ENCODE peak calls at places on chromosomes 7 and 10, in four cellular contexts. One of them, this sample, is unnamed.

GRCh38 chr10:63700935-63701263 is 179.7 kb downstream of the REEP3 start:
- DNase-seq in GM12891: no peak
- DNase-seq in A549: no peak
- DNase-seq in ovary: no peak
- DNase-seq in this sample: no peak

GRCh38 chr7:104761892-104762291 is 252.1 kb upstream of the KMT2E start:
- DNase-seq in GM12891: no peak
- DNase-seq in A549: no peak
- DNase-seq in ovary: no peak
- DNase-seq in this sample: no peak

GRCh38 chr10:60778978-60779668 is 845 bp downstream of the CDK1 start:
- DNase-seq in GM12891: no peak
- DNase-seq in A549: no peak
- DNase-seq in ovary: no peak
- DNase-seq in this sample: no peak

GRCh38 chr7:74454948-74455804 is 1.5 kb downstream of the GTF2IRD1 start:
- DNase-seq in GM12891: no peak
- DNase-seq in A549: no peak
- DNase-seq in ovary: peak; percentile 39
- DNase-seq in this sample: peak; percentile 85

GRCh38 chr7:124029789-124030188 is 3.1 kb downstream of the TMEM229A start:
- DNase-seq in GM12891: no peak
- DNase-seq in A549: no peak
- DNase-seq in ovary: no peak
- DNase-seq in this sample: no peak

GRCh38 chr10:94443549-94443948 is 41.2 kb downstream of the TBC1D12 start:
- DNase-seq in GM12891: no peak
- DNase-seq in A549: no peak
- DNase-seq in ovary: no peak
- DNase-seq in this sample: no peak

GRCh38 chr7:117035463-117035862 is 82.2 kb downstream of the ST7 start:
- DNase-seq in GM12891: no peak
- DNase-seq in A549: no peak
- DNase-seq in ovary: no peak
- DNase-seq in this sample: no peak

GRCh38 chr7:84040365-84040764 is 154.2 kb downstream of the SEMA3A start:
- DNase-seq in GM12891: no peak
- DNase-seq in A549: no peak
- DNase-seq in ovary: no peak
- DNase-seq in this sample: no peak

GRCh38 chr7:106964455-106964854 is 80.0 kb upstream of the PRKAR2B start:
- DNase-seq in GM12891: no peak
- DNase-seq in A549: no peak
- DNase-seq in ovary: no peak
- DNase-seq in this sample: no peak

GRCh38 chr10:53601260-53601875 is 828.8 kb upstream of the MBL2 start:
- DNase-seq in GM12891: no peak
- DNase-seq in A549: peak; percentile 4
- DNase-seq in ovary: no peak
- DNase-seq in this sample: no peak

GRCh38 chr7:22631730-22632129 is 95.3 kb upstream of the IL6 start:
- DNase-seq in GM12891: no peak
- DNase-seq in A549: no peak
- DNase-seq in ovary: no peak
- DNase-seq in this sample: no peak

GRCh38 chr7:34057956-34058355 is 152.6 kb downstream of the BMPER start:
- DNase-seq in GM12891: no peak
- DNase-seq in A549: no peak
- DNase-seq in ovary: no peak
- DNase-seq in this sample: no peak

GRCh38 chr7:146129296-146129695 is 12.7 kb downstream of the CNTNAP2 start:
- DNase-seq in GM12891: no peak
- DNase-seq in A549: no peak
- DNase-seq in ovary: no peak
- DNase-seq in this sample: no peak

GRCh38 chr10:43221419-43222293 is 45.2 kb downstream of the RASGEF1A start:
- DNase-seq in GM12891: no peak
- DNase-seq in A549: peak; percentile 21
- DNase-seq in ovary: peak; percentile 5
- DNase-seq in this sample: peak; percentile 1

GRCh38 chr7:13848576-13849527 is 140.6 kb downstream of the ETV1 start:
- DNase-seq in GM12891: no peak
- DNase-seq in A549: no peak
- DNase-seq in ovary: no peak
- DNase-seq in this sample: no peak

GRCh38 chr10:87845624-87846377 is 17.5 kb downstream of the KLLN start:
- DNase-seq in GM12891: no peak
- DNase-seq in A549: peak; percentile 48
- DNase-seq in ovary: no peak
- DNase-seq in this sample: no peak

DNA sequence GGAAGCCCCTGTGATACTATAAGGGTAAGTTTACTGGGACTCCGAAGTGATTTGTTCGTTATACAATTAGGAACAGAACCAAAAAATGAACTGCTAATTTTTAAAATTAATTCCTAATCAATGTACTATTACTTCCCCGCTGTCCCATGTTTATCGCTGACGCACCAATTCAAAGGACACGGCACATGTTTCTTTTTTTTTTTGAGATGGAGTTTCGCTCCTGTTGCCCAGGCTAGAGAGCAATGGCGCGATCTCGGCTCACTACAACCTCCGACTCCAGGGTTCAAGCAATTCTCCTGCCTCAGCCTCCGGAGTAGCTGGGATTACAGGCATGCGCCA is 1.5 kb upstream of the FMC1 start:
- DNase-seq in GM12891: no peak
- DNase-seq in A549: no peak
- DNase-seq in ovary: no peak
- DNase-seq in this sample: no peak
- TF ChIP-seq POLR2A in GM12891: no peak
- TF ChIP-seq POLR2A in A549: no peak
- TF ChIP-seq POLR2A in ovary: no peak
- TF ChIP-seq POLR2A in this sample: no peak

GRCh38 chr7:96308253-96308949 is 13.5 kb downstream of the SLC25A13 start:
- DNase-seq in GM12891: no peak
- DNase-seq in A549: no peak
- DNase-seq in ovary: no peak
- DNase-seq in this sample: no peak
- TF ChIP-seq POLR2A in GM12891: no peak
- TF ChIP-seq POLR2A in A549: no peak
- TF ChIP-seq POLR2A in ovary: no peak
- TF ChIP-seq POLR2A in this sample: no peak

DNA sequence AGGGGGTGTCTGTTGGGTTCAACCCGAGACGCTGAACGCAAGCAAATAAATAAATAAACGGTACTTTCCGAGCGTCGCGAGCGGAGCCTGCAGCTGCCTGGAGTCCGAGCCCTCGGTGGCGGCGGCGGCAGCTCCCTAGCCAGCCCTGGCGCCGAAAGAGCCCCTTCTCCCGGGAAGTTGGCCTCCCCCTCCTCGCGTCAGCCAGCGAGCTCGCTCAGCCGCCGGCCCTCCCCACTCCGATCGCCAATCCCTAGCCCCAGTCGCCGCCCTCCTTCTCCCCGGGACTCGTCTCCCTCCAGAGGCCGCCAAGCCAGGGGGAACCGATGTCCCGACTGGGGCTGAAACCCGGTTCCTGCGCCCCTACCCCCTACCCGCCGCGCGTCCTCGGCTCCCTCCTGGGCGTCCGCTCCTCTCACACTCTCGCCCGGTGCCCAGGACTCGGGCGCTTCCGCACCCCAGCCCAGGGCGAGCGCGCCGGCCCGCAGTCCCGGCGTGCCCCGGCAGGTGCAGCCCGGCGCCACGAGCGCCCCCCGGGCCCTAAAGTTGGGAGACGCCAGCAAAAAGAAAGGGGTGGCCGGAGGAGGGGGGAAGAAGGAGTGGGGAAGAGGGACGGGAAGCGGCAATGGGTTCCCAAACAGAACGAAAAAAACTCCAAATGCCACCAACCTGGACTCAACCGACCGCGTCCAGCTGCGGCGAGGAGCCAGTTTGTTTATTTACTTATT is at the start of gene GFRA1:
- DNase-seq in GM12891: no peak
- DNase-seq in A549: peak; percentile 65
- DNase-seq in ovary: peak; percentile 56
- DNase-seq in this sample: no peak
- TF ChIP-seq POLR2A in GM12891: no peak
- TF ChIP-seq POLR2A in A549: no peak
- TF ChIP-seq POLR2A in ovary: no peak
- TF ChIP-seq POLR2A in this sample: no peak

GRCh38 chr7:129224251-129225205 is at the start of gene AHCYL2:
- DNase-seq in GM12891: peak; percentile 82
- DNase-seq in A549: peak; percentile 92
- DNase-seq in ovary: peak; percentile 98
- DNase-seq in this sample: peak; percentile 99
- TF ChIP-seq POLR2A in GM12891: peak; percentile 31
- TF ChIP-seq POLR2A in A549: peak; percentile 76
- TF ChIP-seq POLR2A in ovary: peak; percentile 8
- TF ChIP-seq POLR2A in this sample: peak; percentile 54

GRCh38 chr7:25947669-25948516 is 204.1 kb upstream of the NFE2L3 start:
- DNase-seq in GM12891: no peak
- DNase-seq in A549: no peak
- DNase-seq in ovary: no peak
- DNase-seq in this sample: no peak

GRCh38 chr7:25949672-25950487 is 202.1 kb upstream of the NFE2L3 start:
- DNase-seq in GM12891: no peak
- DNase-seq in A549: no peak
- DNase-seq in ovary: no peak
- DNase-seq in this sample: peak; percentile 40

GRCh38 chr7:25951414-25952276 is 200.4 kb upstream of the NFE2L3 start:
- DNase-seq in GM12891: no peak
- DNase-seq in A549: peak; percentile 26
- DNase-seq in ovary: peak; percentile 23
- DNase-seq in this sample: peak; percentile 8

GRCh38 chr7:25952277-25953057 is 199.5 kb upstream of the NFE2L3 start:
- DNase-seq in GM12891: no peak
- DNase-seq in A549: no peak
- DNase-seq in ovary: no peak
- DNase-seq in this sample: no peak

GRCh38 chr7:25950488-25951413 is 201.2 kb upstream of the NFE2L3 start:
- DNase-seq in GM12891: peak; percentile 91
- DNase-seq in A549: peak; percentile 28
- DNase-seq in ovary: peak; percentile 95
- DNase-seq in this sample: peak; percentile 98
- TF ChIP-seq POLR2A in GM12891: no peak
- TF ChIP-seq POLR2A in A549: no peak
- TF ChIP-seq POLR2A in ovary: no peak
- TF ChIP-seq POLR2A in this sample: no peak

DNA sequence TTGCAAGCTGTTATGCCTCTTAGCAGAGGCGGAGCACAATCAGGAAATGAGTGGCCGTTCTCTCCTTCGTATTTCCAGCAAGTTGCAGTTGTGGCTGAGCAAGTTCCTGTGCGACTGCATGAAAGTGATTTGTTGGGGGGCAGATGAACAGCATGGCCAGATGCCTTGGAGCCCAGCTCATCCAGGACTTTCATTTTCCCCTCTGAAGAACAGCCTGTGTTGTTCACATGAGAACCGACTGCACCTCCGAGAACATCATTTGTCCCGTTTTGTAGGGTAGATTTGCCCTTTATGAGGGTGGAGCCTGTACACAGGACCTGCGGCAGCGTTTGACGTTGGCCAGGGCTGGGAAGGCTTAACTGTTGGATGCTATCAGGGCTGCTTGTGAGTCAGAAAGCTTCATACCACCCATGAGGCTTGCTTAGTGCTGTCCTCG is 4.4 kb downstream of the BAG3 start:
- DNase-seq in GM12891: no peak
- DNase-seq in A549: no peak
- DNase-seq in ovary: peak; percentile 38
- DNase-seq in this sample: no peak
- TF ChIP-seq POLR2A in GM12891: no peak
- TF ChIP-seq POLR2A in A549: no peak
- TF ChIP-seq POLR2A in ovary: no peak
- TF ChIP-seq POLR2A in this sample: no peak

GRCh38 chr7:154998481-154998880 is 4.4 kb downstream of the PAXIP1 start:
- DNase-seq in GM12891: no peak
- DNase-seq in A549: no peak
- DNase-seq in ovary: no peak
- DNase-seq in this sample: no peak

GRCh38 chr7:155000795-155001194 is 2.1 kb downstream of the PAXIP1 start:
- DNase-seq in GM12891: no peak
- DNase-seq in A549: no peak
- DNase-seq in ovary: no peak
- DNase-seq in this sample: no peak

GRCh38 chr7:154996101-154996500 is 6.8 kb downstream of the PAXIP1 start:
- DNase-seq in GM12891: no peak
- DNase-seq in A549: no peak
- DNase-seq in ovary: no peak
- DNase-seq in this sample: no peak

GRCh38 chr7:154996756-154997155 is 6.2 kb downstream of the PAXIP1 start:
- DNase-seq in GM12891: no peak
- DNase-seq in A549: no peak
- DNase-seq in ovary: no peak
- DNase-seq in this sample: no peak

DNA sequence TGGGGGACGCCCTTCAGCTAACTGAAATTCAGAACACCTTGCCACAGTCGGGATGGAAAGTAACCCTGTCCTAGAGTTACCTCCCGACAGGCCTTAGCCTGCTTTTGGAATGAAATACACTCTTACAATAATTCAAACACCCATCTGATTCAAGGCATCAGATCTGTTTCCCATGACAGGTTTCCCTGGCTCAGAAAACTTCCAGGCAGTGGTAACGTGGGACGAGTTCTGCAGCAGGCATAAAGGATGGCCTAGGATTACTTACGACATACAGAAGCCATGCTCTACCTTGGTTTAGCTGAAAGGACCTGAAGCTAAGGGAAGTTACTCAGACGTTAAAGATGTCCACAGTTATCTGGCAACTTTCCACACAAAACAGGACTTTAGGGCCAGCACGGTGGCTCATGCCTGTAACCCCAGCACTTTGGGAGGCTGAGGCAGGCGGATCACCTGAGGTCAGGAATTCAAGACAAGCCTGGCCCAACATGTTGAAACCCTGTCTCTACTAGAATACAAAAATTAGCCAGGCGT is 5.0 kb downstream of the PAXIP1 start:
- DNase-seq in GM12891: no peak
- DNase-seq in A549: no peak
- DNase-seq in ovary: no peak
- DNase-seq in this sample: no peak
- TF ChIP-seq POLR2A in GM12891: no peak
- TF ChIP-seq POLR2A in A549: no peak
- TF ChIP-seq POLR2A in ovary: no peak
- TF ChIP-seq POLR2A in this sample: no peak

DNA sequence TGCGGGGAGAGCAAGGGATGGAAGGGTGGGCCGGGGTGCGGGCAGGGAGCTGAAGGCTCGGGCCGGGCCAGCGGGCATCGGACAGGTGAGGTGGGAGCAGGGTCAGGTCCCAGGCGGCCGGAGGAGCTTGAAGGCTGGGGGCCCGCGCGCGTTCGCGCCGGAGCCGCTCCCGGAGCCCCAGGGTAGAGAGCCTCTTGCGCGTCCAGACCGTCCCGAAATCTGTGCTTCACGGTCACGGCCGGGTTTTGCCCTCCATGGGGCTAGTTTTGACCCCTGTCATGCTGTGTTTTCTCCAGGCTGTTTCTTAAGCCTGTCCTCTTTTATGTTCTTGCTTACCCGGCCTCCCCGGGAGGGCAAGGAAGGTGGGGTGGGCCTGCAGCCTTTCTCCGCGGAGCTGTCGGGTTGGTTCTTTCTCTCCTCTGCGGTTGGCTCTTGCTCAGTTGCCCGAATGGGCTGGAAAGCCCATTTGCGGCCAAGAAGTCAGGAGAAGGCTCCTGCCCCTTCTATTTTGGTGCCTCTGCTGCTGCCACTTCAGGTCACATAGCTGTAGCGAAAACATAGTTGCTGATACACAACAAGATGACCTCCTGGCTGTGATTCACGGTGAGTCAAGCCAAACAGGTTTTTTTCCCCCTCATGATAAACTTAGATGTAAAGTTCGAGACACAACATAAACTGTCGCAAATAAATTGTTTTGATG is 650 bp downstream of the UBE2D1 start:
- DNase-seq in GM12891: no peak
- DNase-seq in A549: peak; percentile 33
- DNase-seq in ovary: peak; percentile 26
- DNase-seq in this sample: peak; percentile 42
- TF ChIP-seq POLR2A in GM12891: no peak
- TF ChIP-seq POLR2A in A549: no peak
- TF ChIP-seq POLR2A in ovary: no peak
- TF ChIP-seq POLR2A in this sample: no peak